ENCODE peak calls at places on chromosomes 4 and X, in eight cellular contexts. B is CD8-positive, alpha-beta T cell; W is endodermal cell; A is cardiac muscle cell; P is psoas muscle; D is brain microvascular endothelial cell; T is HepG2; Z is uterus. U is an unnamed sample.

GRCh38 chrX:115949900-115950822 is 220.4 kb upstream of the AGTR2 start:
- DNase-seq in T (peak), P (no peak), Z (no peak), A (no peak), B (no peak), D (no peak), W (peak), U (peak)

GRCh38 chrX:69189972-69190371 is 24.7 kb upstream of the PJA1 start:
- DNase-seq in B (no peak), Z (peak), P (no peak), D (no peak), A (no peak), T (no peak), W (peak), U (peak)

GRCh38 chrX:45621356-45622041 is 420.8 kb upstream of the DIPK2B start:
- DNase-seq in T (no peak), P (no peak), A (no peak), W (no peak), Z (no peak), B (no peak), D (peak), U (no peak)

GRCh38 chrX:109818921-109819320 is 85.9 kb upstream of the ACSL4 start:
- DNase-seq in A (no peak), T (no peak), W (no peak), Z (no peak), B (no peak), P (no peak), D (no peak), U (no peak)

GRCh38 chr4:76035146-76035545 is 724 bp downstream of the CXCL11 start:
- DNase-seq in T (no peak), D (no peak), B (no peak), Z (no peak), P (no peak), A (no peak), W (no peak), U (no peak)

GRCh38 chr4:78864405-78865024 is 74.7 kb downstream of the PAQR3 start:
- DNase-seq in P (no peak), T (peak), Z (peak), A (peak), B (no peak), D (peak), W (no peak), U (no peak)

GRCh38 chr4:76745264-76745663 is 152.7 kb downstream of the SOWAHB start:
- DNase-seq in T (no peak), A (no peak), Z (no peak), B (no peak), W (no peak), D (no peak), P (no peak), U (no peak)

GRCh38 chr4:77669911-77670590 is 64.4 kb downstream of the CXCL13 start:
- DNase-seq in D (no peak), A (no peak), T (no peak), W (no peak), B (no peak), Z (no peak), P (no peak), U (no peak)

GRCh38 chr4:162727232-162727631 is 439.5 kb downstream of the NAF1 start:
- DNase-seq in B (no peak), P (no peak), D (no peak), W (no peak), T (peak), A (no peak), Z (no peak), U (no peak)

GRCh38 chr4:25842229-25842840 is 20.5 kb downstream of the SEL1L3 start:
- DNase-seq in B (peak), T (no peak), A (peak), D (no peak), W (peak), Z (no peak), P (no peak), U (no peak)

GRCh38 chr4:88022289-88022688 is 14.9 kb downstream of the PKD2 start:
- DNase-seq in T (no peak), B (no peak), W (no peak), P (no peak), D (no peak), Z (no peak), A (no peak), U (no peak)

GRCh38 chr4:101279377-101279871 is 67.9 kb downstream of the PPP3CA start:
- DNase-seq in B (no peak), D (peak), P (peak), A (no peak), Z (peak), W (no peak), T (no peak), U (no peak)

GRCh38 chrX:80181079-80181478 is 166.5 kb downstream of the TBX22 start:
- DNase-seq in W (peak), P (no peak), T (no peak), D (no peak), B (no peak), Z (no peak), A (peak), U (no peak)

GRCh38 chr4:121789960-121790829 is 10.9 kb upstream of the EXOSC9 start:
- DNase-seq in A (no peak), W (no peak), Z (no peak), D (peak), T (no peak), B (no peak), P (no peak), U (no peak)

GRCh38 chr4:11073621-11074051 is 355.1 kb downstream of the HS3ST1 start:
- DNase-seq in D (peak), B (no peak), P (peak), Z (no peak), T (no peak), W (peak), A (no peak), U (no peak)

GRCh38 chr4:42733380-42733779 is 76.5 kb upstream of the ATP8A1 start:
- DNase-seq in Z (no peak), D (no peak), A (no peak), B (no peak), W (no peak), P (no peak), T (no peak), U (no peak)

GRCh38 chr4:41285202-41285876 is 28.6 kb downstream of the UCHL1 start:
- DNase-seq in P (no peak), W (no peak), D (no peak), T (no peak), B (no peak), A (no peak), Z (no peak), U (no peak)

GRCh38 chr4:1981251-1982055 is 27.3 kb downstream of the NELFA start:
- DNase-seq in B (no peak), D (no peak), P (no peak), W (peak), T (no peak), Z (no peak), A (peak), U (no peak)

GRCh38 chrX:134684956-134685355 is 26.7 kb upstream of the PLAC1 start:
- DNase-seq in A (no peak), D (no peak), W (no peak), P (no peak), T (no peak), B (no peak), Z (no peak), U (no peak)

GRCh38 chr4:179124419-179124818 is 1682.2 kb upstream of the AGA start:
- DNase-seq in B (no peak), Z (no peak), W (no peak), T (no peak), A (no peak), P (no peak), D (no peak), U (no peak)

GRCh38 chr4:10281996-10282395 is 165.4 kb upstream of the WDR1 start:
- DNase-seq in P (no peak), T (no peak), D (peak), A (no peak), B (no peak), W (no peak), Z (no peak), U (no peak)

GRCh38 chr4:90293320-90293719 is 166.1 kb downstream of the CCSER1 start:
- DNase-seq in B (no peak), W (no peak), A (peak), T (no peak), Z (no peak), D (no peak), P (no peak), U (no peak)

GRCh38 chr4:182643801-182644311 is 273.3 kb downstream of the DCTD start:
- DNase-seq in B (no peak), D (peak), P (no peak), A (peak), T (no peak), Z (no peak), W (no peak), U (peak)

GRCh38 chr4:139872274-139872673 is 206.7 kb downstream of the MGST2 start:
- DNase-seq in A (no peak), P (no peak), Z (no peak), T (peak), B (no peak), D (peak), W (no peak), U (no peak)

GRCh38 chr4:134345249-134345648 is 143.7 kb upstream of the PABPC4L start:
- DNase-seq in B (no peak), P (no peak), Z (no peak), D (no peak), W (no peak), T (no peak), A (peak), U (no peak)

GRCh38 chr4:54231419-54232150 is 2.5 kb downstream of the PDGFRA start:
- DNase-seq in A (peak), P (peak), D (peak), B (no peak), W (peak), Z (peak), T (no peak), U (no peak)

GRCh38 chr4:54234497-54235205 is 5.6 kb downstream of the PDGFRA start:
- DNase-seq in P (no peak), Z (no peak), D (peak), B (no peak), A (no peak), W (no peak), T (no peak), U (no peak)

GRCh38 chr4:54232151-54232688 is 3.1 kb downstream of the PDGFRA start:
- DNase-seq in T (no peak), P (no peak), W (no peak), B (no peak), Z (no peak), A (peak), D (no peak), U (no peak)

GRCh38 chr4:54233128-54233696 is 4.1 kb downstream of the PDGFRA start:
- DNase-seq in A (peak), Z (peak), T (peak), W (peak), D (peak), P (peak), B (peak), U (peak)

DNA sequence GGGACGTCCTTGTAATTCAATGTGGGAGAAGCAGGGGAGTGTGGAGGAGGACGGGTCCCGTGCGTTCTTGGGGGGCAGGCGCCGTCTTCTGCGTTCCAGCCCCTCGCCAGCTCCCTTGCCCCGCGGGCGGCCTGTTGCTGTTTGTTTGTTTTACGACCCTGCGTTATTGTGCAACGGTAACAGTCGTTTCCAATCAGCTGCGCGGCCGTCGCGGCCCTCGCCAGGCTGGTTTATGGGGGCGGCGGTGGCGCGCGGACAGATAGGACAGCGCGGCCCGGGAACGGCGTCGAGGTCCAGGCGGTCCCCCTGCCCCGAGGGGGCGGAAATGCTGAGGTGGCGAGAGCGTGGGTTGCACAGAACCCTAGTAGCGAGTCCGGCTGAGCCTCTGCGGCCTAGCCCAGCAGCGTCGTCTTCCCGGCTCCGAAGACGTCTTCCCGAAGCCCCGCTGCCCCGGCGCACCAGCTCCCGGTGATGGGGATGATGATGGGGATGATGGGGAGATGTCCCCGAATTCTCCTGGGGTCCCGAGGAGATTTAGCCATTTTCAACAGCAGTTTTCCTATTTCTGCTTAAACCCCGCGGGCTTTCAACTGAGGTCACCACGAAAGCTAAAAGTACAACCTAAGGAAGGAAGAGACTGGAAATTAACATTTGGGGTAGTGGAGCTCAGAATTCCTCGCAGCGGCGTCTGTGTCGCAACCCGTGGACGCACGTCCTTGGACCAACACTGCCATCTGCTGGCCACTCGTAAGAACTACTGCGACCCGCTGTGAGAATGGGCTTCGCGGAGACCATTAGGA is 4.8 kb downstream of the PDGFRA start:
- DNase-seq in B (peak), D (peak), A (peak), P (peak), Z (peak), W (peak), T (peak), U (peak)
- H3K27ac ChIP-seq in B (no peak), D (no peak), A (peak), P (no peak), Z (peak), W (no peak), T (no peak), U (no peak)

DNA sequence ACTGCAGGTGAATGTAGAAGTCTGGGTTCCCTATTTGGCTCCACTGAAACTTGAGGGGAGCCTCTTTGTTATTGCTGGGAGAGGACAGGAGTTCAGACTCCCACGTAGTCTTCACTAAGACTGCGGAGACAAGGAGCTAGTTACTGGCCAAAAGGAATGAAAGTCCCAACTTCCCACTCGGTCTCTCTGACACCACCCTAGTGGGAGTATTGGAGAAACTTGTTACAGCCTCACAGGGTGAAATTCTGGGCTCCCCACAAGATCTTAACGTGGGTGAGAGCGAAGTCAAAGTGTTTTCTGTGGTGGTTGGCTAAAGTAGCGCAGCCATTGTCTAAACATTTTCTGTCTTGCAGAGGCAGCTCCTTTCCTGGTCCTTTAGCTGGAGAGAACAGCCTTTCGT is 13.5 kb downstream of the MYOZ2 start:
- DNase-seq in P (no peak), T (no peak), D (no peak), B (no peak), A (no peak), W (no peak), Z (no peak), U (no peak)
- H3K27ac ChIP-seq in P (peak), T (no peak), D (no peak), B (no peak), A (peak), W (no peak), Z (peak), U (no peak)

DNA sequence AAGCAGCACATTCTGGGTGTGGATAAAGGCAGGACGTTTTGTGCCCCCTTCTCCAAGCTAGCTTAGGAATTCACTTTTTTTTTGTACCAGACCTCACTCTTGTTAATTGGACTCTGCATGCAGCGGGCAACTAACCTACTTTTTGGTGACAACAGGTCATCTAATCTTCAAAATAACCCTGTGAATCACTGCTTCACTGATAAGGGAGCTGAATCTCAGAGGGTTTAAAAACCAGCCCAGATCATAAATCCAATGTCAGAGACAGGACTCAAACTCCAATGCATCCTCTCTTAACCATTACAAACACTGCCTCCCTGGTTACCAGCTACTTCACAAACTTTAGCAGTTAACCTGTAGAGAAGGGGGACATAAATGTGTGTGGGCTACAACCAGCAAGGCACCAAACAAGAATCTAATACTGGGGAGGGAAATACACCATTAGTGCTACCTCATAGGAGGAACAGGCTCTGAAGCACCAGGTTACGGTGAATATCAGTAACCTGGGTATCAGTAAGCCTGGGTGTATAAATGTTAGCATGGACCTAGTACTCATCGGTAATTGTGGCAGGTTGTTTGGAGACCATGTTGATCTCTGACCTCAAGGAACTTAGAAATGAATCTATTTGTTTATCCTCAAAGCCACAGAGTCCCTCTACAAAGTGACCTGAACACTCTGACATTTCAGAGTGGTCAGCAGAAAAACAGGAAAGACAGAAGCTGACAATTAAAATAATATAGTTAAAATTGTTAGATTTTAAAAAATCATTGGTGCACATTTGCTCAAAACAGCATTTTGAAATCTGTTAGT is 2.6 kb downstream of the TIFA start:
- DNase-seq in B (no peak), Z (no peak), A (no peak), W (no peak), P (no peak), T (peak), D (no peak), U (no peak)
- H3K27ac ChIP-seq in B (no peak), Z (no peak), A (no peak), W (no peak), P (no peak), T (peak), D (no peak), U (no peak)

GRCh38 chr4:102616661-102617060 is 115.5 kb downstream of the NFKB1 start:
- DNase-seq in Z (no peak), P (no peak), A (no peak), T (no peak), D (no peak), W (no peak), B (no peak), U (no peak)
- H3K27ac ChIP-seq in Z (no peak), P (no peak), A (no peak), T (no peak), D (no peak), W (no peak), B (no peak), U (no peak)

U was measured in substantia nigra.